ENCODE peak calls at places on chromosomes 13 and 19, in six cellular contexts. One of them, this sample, is unnamed.

GRCh38 chr19:27774337-27774736 is 1438.6 kb downstream of the UQCRFS1 start:
- DNase-seq in foreskin fibroblast: no peak
- DNase-seq in activated CD4-positive, alpha-beta T cell treated with anti-CD3 and anti-CD28 coated beads for 24 hours: no peak
- DNase-seq in NCI-H1436 treated with DMSO at 0.1 percent for 48 hours: no peak
- DNase-seq in RKO: peak
- DNase-seq in GDM1: no peak
- DNase-seq in this sample: no peak

GRCh38 chr13:44758595-44759221 is 182.6 kb upstream of the TSC22D1 start:
- DNase-seq in foreskin fibroblast: peak
- DNase-seq in activated CD4-positive, alpha-beta T cell treated with anti-CD3 and anti-CD28 coated beads for 24 hours: no peak
- DNase-seq in NCI-H1436 treated with DMSO at 0.1 percent for 48 hours: no peak
- DNase-seq in RKO: peak
- DNase-seq in GDM1: peak
- DNase-seq in this sample: peak

GRCh38 chr13:110289661-110290060 is 17.3 kb downstream of the COL4A1 start:
- DNase-seq in foreskin fibroblast: no peak
- DNase-seq in activated CD4-positive, alpha-beta T cell treated with anti-CD3 and anti-CD28 coated beads for 24 hours: no peak
- DNase-seq in NCI-H1436 treated with DMSO at 0.1 percent for 48 hours: no peak
- DNase-seq in RKO: no peak
- DNase-seq in GDM1: no peak
- DNase-seq in this sample: no peak

GRCh38 chr19:16078311-16078758 is 2.0 kb downstream of the TPM4 start:
- DNase-seq in foreskin fibroblast: peak
- DNase-seq in activated CD4-positive, alpha-beta T cell treated with anti-CD3 and anti-CD28 coated beads for 24 hours: no peak
- DNase-seq in NCI-H1436 treated with DMSO at 0.1 percent for 48 hours: no peak
- DNase-seq in RKO: peak
- DNase-seq in GDM1: no peak
- DNase-seq in this sample: no peak

GRCh38 chr13:33450956-33451709 is 165.6 kb upstream of the STARD13 start:
- DNase-seq in foreskin fibroblast: no peak
- DNase-seq in activated CD4-positive, alpha-beta T cell treated with anti-CD3 and anti-CD28 coated beads for 24 hours: no peak
- DNase-seq in NCI-H1436 treated with DMSO at 0.1 percent for 48 hours: no peak
- DNase-seq in RKO: no peak
- DNase-seq in GDM1: no peak
- DNase-seq in this sample: no peak

GRCh38 chr13:97028441-97029299 is 34.4 kb upstream of the OXGR1 start:
- DNase-seq in foreskin fibroblast: peak
- DNase-seq in activated CD4-positive, alpha-beta T cell treated with anti-CD3 and anti-CD28 coated beads for 24 hours: peak
- DNase-seq in NCI-H1436 treated with DMSO at 0.1 percent for 48 hours: peak
- DNase-seq in RKO: peak
- DNase-seq in GDM1: no peak
- DNase-seq in this sample: peak

GRCh38 chr13:111893071-111893606 is 173.8 kb upstream of the SOX1 start:
- DNase-seq in foreskin fibroblast: no peak
- DNase-seq in activated CD4-positive, alpha-beta T cell treated with anti-CD3 and anti-CD28 coated beads for 24 hours: no peak
- DNase-seq in NCI-H1436 treated with DMSO at 0.1 percent for 48 hours: no peak
- DNase-seq in RKO: no peak
- DNase-seq in GDM1: no peak
- DNase-seq in this sample: no peak

GRCh38 chr13:86155756-86156155 is 356.5 kb upstream of the SLITRK6 start:
- DNase-seq in foreskin fibroblast: no peak
- DNase-seq in activated CD4-positive, alpha-beta T cell treated with anti-CD3 and anti-CD28 coated beads for 24 hours: no peak
- DNase-seq in NCI-H1436 treated with DMSO at 0.1 percent for 48 hours: no peak
- DNase-seq in RKO: no peak
- DNase-seq in GDM1: no peak
- DNase-seq in this sample: no peak

GRCh38 chr13:33367931-33368330 is 82.4 kb upstream of the STARD13 start:
- DNase-seq in foreskin fibroblast: no peak
- DNase-seq in activated CD4-positive, alpha-beta T cell treated with anti-CD3 and anti-CD28 coated beads for 24 hours: no peak
- DNase-seq in NCI-H1436 treated with DMSO at 0.1 percent for 48 hours: no peak
- DNase-seq in RKO: no peak
- DNase-seq in GDM1: peak
- DNase-seq in this sample: no peak

GRCh38 chr19:6519289-6519688 is 11.5 kb upstream of the TNFSF9 start:
- DNase-seq in foreskin fibroblast: peak
- DNase-seq in activated CD4-positive, alpha-beta T cell treated with anti-CD3 and anti-CD28 coated beads for 24 hours: no peak
- DNase-seq in NCI-H1436 treated with DMSO at 0.1 percent for 48 hours: no peak
- DNase-seq in RKO: peak
- DNase-seq in GDM1: no peak
- DNase-seq in this sample: no peak

GRCh38 chr19:8663920-8664670 is 33.7 kb downstream of the NFILZ start:
- DNase-seq in foreskin fibroblast: no peak
- DNase-seq in activated CD4-positive, alpha-beta T cell treated with anti-CD3 and anti-CD28 coated beads for 24 hours: no peak
- DNase-seq in NCI-H1436 treated with DMSO at 0.1 percent for 48 hours: no peak
- DNase-seq in RKO: no peak
- DNase-seq in GDM1: no peak
- DNase-seq in this sample: no peak

GRCh38 chr13:47661076-47661475 is 340.0 kb downstream of the SUCLA2 start:
- DNase-seq in foreskin fibroblast: peak
- DNase-seq in activated CD4-positive, alpha-beta T cell treated with anti-CD3 and anti-CD28 coated beads for 24 hours: no peak
- DNase-seq in NCI-H1436 treated with DMSO at 0.1 percent for 48 hours: no peak
- DNase-seq in RKO: peak
- DNase-seq in GDM1: no peak
- DNase-seq in this sample: no peak

GRCh38 chr13:95150555-95150954 is 150.7 kb downstream of the ABCC4 start:
- DNase-seq in foreskin fibroblast: no peak
- DNase-seq in activated CD4-positive, alpha-beta T cell treated with anti-CD3 and anti-CD28 coated beads for 24 hours: no peak
- DNase-seq in NCI-H1436 treated with DMSO at 0.1 percent for 48 hours: no peak
- DNase-seq in RKO: peak
- DNase-seq in GDM1: no peak
- DNase-seq in this sample: no peak

GRCh38 chr13:112885782-112886268 is 83.2 kb upstream of the MCF2L start:
- DNase-seq in foreskin fibroblast: peak
- DNase-seq in activated CD4-positive, alpha-beta T cell treated with anti-CD3 and anti-CD28 coated beads for 24 hours: no peak
- DNase-seq in NCI-H1436 treated with DMSO at 0.1 percent for 48 hours: no peak
- DNase-seq in RKO: peak
- DNase-seq in GDM1: no peak
- DNase-seq in this sample: peak